ENCODE peak calls at places on chromosome 5, in nine cellular contexts. F is AG09319, K is GM10248, W is SK-N-SH, C is RWPE1, X is adrenal gland, A is body of pancreas, H is stomach, D is kidney epithelial cell. I is an unnamed sample.
A peak's percentile ranks its signal among the peaks of the same experiment; 100 is the strongest.

GRCh38 chr5:33985447-33985846 is 954 bp upstream of the SLC45A2 start:
- DNase-seq in K (no peak), X (no peak), W (no peak), A (no peak), C (no peak), F (no peak), H (no peak), D (no peak), I (no peak)

GRCh38 chr5:139660916-139661814 is 13.0 kb downstream of the CXXC5 start:
- DNase-seq in H (peak; percentile 87), X (peak; percentile 96), F (peak; percentile 84), D (peak; percentile 74), K (peak; percentile 60), W (peak; percentile 84), A (peak; percentile 95), C (peak; percentile 96), I (peak; percentile 97)

GRCh38 chr5:150163547-150164059 is 3.0 kb upstream of the CDX1 start:
- DNase-seq in X (no peak), F (no peak), A (peak; percentile 35), C (no peak), W (no peak), H (peak; percentile 41), D (no peak), K (no peak), I (no peak)

GRCh38 chr5:72160299-72160698 is 53.0 kb downstream of the MAP1B start:
- DNase-seq in K (no peak), W (no peak), D (no peak), F (peak; percentile 44), A (no peak), X (no peak), H (no peak), C (no peak), I (no peak)

GRCh38 chr5:149063901-149064478 is 1.1 kb upstream of the SH3TC2 start:
- DNase-seq in X (no peak), K (no peak), H (no peak), A (no peak), C (peak; percentile 27), F (no peak), D (no peak), W (no peak), I (no peak)

GRCh38 chr5:136374003-136374402 is 8.7 kb upstream of the TRPC7 start:
- DNase-seq in A (no peak), K (no peak), X (no peak), F (no peak), H (no peak), W (no peak), C (peak; percentile 41), D (no peak), I (no peak)

GRCh38 chr5:80961376-80962281 is 1.5 kb downstream of the RASGRF2 start:
- DNase-seq in K (no peak), W (no peak), H (no peak), F (no peak), D (no peak), A (no peak), X (no peak), C (no peak), I (no peak)

GRCh38 chr5:172869734-172870133 is 35.7 kb downstream of the ERGIC1 start:
- DNase-seq in D (no peak), F (no peak), W (no peak), H (no peak), X (no peak), C (no peak), K (no peak), A (no peak), I (no peak)

GRCh38 chr5:160105686-160106085 is 13.6 kb downstream of the PWWP2A start:
- DNase-seq in D (no peak), C (no peak), X (no peak), H (no peak), K (peak; percentile 50), W (no peak), A (no peak), F (no peak), I (no peak)

GRCh38 chr5:56703962-56704361 is 111.4 kb upstream of the MAP3K1 start:
- DNase-seq in C (no peak), F (no peak), W (no peak), X (no peak), H (no peak), K (no peak), D (no peak), A (no peak), I (no peak)

GRCh38 chr5:89613222-89613956 is 730.4 kb upstream of the MEF2C start:
- DNase-seq in A (no peak), K (peak; percentile 31), W (no peak), X (no peak), C (no peak), D (peak; percentile 35), H (no peak), F (no peak), I (no peak)

GRCh38 chr5:171270136-171270535 is 38.9 kb upstream of the TLX3 start:
- DNase-seq in C (no peak), X (no peak), H (no peak), W (no peak), F (no peak), K (no peak), A (no peak), D (no peak), I (no peak)

GRCh38 chr5:135208555-135209494 is 174.8 kb upstream of the PITX1 start:
- DNase-seq in H (peak; percentile 31), D (peak; percentile 66), C (peak; percentile 80), K (no peak), W (no peak), A (no peak), F (peak; percentile 74), X (peak; percentile 68), I (no peak)
- TF ChIP-seq CTCF in H (no peak), D (peak; percentile 41), C (no peak), K (no peak), W (peak; percentile 58), A (no peak), F (peak; percentile 32), X (peak; percentile 13), I (peak; percentile 70)

GRCh38 chr5:179345429-179346321 is at the start of gene ADAMTS2:
- DNase-seq in D (no peak), A (peak; percentile 31), C (no peak), W (peak; percentile 92), H (peak; percentile 30), F (no peak), X (peak; percentile 51), K (no peak), I (peak; percentile 74)

GRCh38 chr5:179343902-179344300 is 1.4 kb downstream of the ADAMTS2 start:
- DNase-seq in K (no peak), H (no peak), X (no peak), C (no peak), F (no peak), W (peak; percentile 85), D (no peak), A (no peak), I (no peak)

GRCh38 chr5:179343021-179343781 is 2.1 kb downstream of the ADAMTS2 start:
- DNase-seq in X (no peak), H (no peak), C (no peak), W (no peak), A (no peak), F (no peak), K (no peak), D (no peak), I (peak; percentile 76)

GRCh38 chr5:179345179-179345428 is 157 bp downstream of the ADAMTS2 start:
- DNase-seq in K (no peak), F (no peak), C (no peak), W (no peak), X (no peak), H (no peak), D (no peak), A (no peak), I (peak; percentile 54)

DNA sequence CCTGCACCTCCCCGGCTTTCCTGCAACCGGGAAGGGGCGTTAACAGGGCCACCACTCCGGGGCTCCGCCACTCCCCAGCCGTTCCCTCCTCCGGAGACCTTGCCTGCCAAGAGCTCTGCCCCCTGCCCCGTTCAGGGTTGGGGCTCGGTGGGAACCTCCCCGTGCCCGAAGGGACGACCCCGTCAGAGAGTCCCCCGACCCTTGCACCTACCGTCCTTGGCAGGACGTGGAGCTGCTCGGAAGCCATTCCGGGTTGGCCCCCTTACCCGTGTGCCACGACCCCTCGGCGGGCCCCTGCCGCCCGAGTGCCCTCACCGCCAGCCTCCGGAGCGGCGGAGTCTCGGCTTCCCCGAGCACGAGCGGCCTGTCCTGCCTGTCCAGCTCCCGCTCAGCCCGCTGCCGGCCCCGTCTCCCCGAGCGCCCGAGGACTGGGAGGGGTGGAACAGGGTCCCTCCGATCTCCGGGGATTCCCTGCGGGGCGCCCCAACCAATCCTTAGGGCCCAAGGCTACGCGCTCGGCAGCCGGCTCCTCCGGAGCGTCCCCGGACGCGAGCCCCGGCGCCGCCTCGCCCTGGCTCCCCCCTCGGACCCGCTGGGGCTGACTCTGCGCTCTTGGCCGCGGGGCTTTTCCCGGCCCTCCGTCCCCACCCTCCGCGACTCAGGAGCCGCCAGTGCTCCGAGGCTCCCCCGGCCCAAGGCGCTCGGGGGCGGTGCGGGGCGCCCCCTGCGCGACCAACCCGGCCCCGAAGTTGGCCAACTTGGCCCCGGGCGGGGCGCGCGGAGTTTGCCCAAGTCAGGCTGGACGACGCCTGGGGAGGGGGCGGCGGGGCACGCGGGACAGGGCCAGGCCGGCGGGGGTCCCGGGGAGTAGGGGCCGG is 721 bp downstream of the ADAMTS2 start:
- DNase-seq in K (no peak), W (peak; percentile 76), A (no peak), H (no peak), X (no peak), F (no peak), D (no peak), C (no peak), I (peak; percentile 90)
- TF ChIP-seq CTCF in K (no peak), W (no peak), A (no peak), H (no peak), X (no peak), F (no peak), D (no peak), C (no peak), I (peak; percentile 56)

GRCh38 chr5:60163762-60164161 is 270.2 kb upstream of the PDE4D start:
- DNase-seq in X (no peak), K (no peak), H (no peak), C (no peak), D (no peak), A (no peak), W (no peak), F (no peak), I (no peak)

DNA sequence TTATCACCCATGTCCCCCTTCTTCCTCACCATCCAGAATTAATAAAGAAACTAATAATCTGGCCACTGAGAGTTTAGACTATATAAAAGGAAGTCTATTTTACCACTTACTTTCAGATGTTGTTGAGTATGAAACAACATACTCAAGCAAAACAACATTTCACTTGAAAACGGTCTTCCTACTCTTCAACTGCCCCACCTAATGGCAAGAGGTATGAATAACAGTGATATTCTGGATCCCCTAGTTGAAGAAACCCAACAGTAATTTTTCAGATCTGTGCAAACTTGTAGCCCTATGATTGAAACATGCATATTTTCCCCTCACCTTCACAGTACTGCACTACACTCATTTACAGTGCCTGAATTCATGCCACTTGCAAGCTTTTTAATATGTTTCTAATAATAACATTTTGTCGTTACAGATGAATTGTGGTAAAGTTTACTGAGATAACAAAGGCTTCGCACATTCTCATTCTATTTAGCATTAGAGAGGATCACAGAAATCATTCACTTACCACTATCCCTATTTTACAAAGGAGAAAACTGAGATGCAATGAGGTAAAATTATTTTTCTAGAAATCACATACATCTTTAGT is 267.9 kb upstream of the PDE4D start:
- DNase-seq in H (no peak), W (peak; percentile 42), D (no peak), X (no peak), K (peak; percentile 38), F (no peak), C (peak; percentile 36), A (no peak), I (no peak)
- TF ChIP-seq CTCF in H (peak; percentile 31), W (peak; percentile 63), D (peak; percentile 53), X (no peak), K (peak; percentile 38), F (peak; percentile 43), C (peak; percentile 56), A (peak; percentile 45), I (peak; percentile 79)

GRCh38 chr5:155728146-155728856 is 598.7 kb upstream of the SGCD start:
- DNase-seq in K (no peak), F (no peak), X (peak; percentile 25), C (peak; percentile 29), A (peak; percentile 30), D (no peak), W (peak; percentile 83), H (peak; percentile 26), I (peak; percentile 94)
- TF ChIP-seq CTCF in K (no peak), F (no peak), X (no peak), C (no peak), A (no peak), D (no peak), W (no peak), H (no peak), I (no peak)